ENCODE peak calls at places on chromosomes 16 and 17, in five cellular contexts. Z, R, T, X and F are unnamed samples.

GRCh38 chr17:32960815-32961214 is 30.8 kb upstream of the SPACA3 start:
- DNase-seq in X (no peak), Z (no peak), T (no peak), R (no peak), F (no peak)

GRCh38 chr16:8370374-8371015 is 219.8 kb downstream of the TMEM114 start:
- DNase-seq in T (no peak), X (no peak), R (no peak), Z (no peak), F (no peak)

GRCh38 chr17:3594056-3594810 is 15.0 kb downstream of the TRPV1 start:
- DNase-seq in X (no peak), Z (no peak), T (no peak), R (no peak), F (peak)

GRCh38 chr17:32783602-32784001 is 93.3 kb downstream of the MYO1D start:
- DNase-seq in X (peak), Z (no peak), T (no peak), R (no peak), F (no peak)

GRCh38 chr17:48551206-48551597 is 6.3 kb upstream of the HOXB2 start:
- DNase-seq in R (no peak), X (no peak), Z (no peak), T (no peak), F (no peak)

GRCh38 chr16:80274576-80275191 is 266.1 kb upstream of the DYNLRB2 start:
- DNase-seq in X (peak), R (no peak), Z (no peak), T (no peak), F (no peak)

GRCh38 chr16:70416748-70417616 is 21.9 kb downstream of the ST3GAL2 start:
- DNase-seq in T (no peak), Z (no peak), X (no peak), R (no peak), F (no peak)

GRCh38 chr16:69084301-69084700 is 21.2 kb upstream of the HAS3 start:
- DNase-seq in T (no peak), Z (no peak), R (no peak), X (no peak), F (no peak)

GRCh38 chr17:50102164-50102991 is 7.2 kb downstream of the PDK2 start:
- DNase-seq in R (no peak), X (no peak), T (no peak), Z (peak), F (no peak)

GRCh38 chr17:74601944-74602572 is 10.0 kb upstream of the CD300LD start:
- DNase-seq in X (peak), R (no peak), Z (no peak), T (peak), F (no peak)

GRCh38 chr16:73031155-73031866 is 16.6 kb downstream of the ZFHX3 start:
- DNase-seq in X (no peak), Z (peak), T (no peak), R (no peak), F (no peak)

GRCh38 chr17:75764711-75765421 is at the start of gene GALK1:
- DNase-seq in R (no peak), T (peak), X (peak), Z (peak), F (peak)

GRCh38 chr16:80166082-80166481 is 374.7 kb upstream of the DYNLRB2 start:
- DNase-seq in X (no peak), R (no peak), Z (no peak), T (no peak), F (no peak)

GRCh38 chr17:354651-355556 is 2.3 kb upstream of the RPH3AL start:
- DNase-seq in T (no peak), Z (no peak), X (no peak), R (no peak), F (no peak)

GRCh38 chr16:66026211-66026610 is 340.3 kb upstream of the CDH5 start:
- DNase-seq in Z (no peak), R (no peak), X (peak), T (no peak), F (no peak)

GRCh38 chr17:68389041-68389440 is 68.3 kb downstream of the WIPI1 start:
- DNase-seq in X (no peak), Z (no peak), R (no peak), T (no peak), F (no peak)

GRCh38 chr17:56773124-56773523 is 60.6 kb downstream of the C17orf67 start:
- DNase-seq in R (no peak), T (no peak), X (no peak), Z (no peak), F (no peak)

GRCh38 chr16:7315813-7316212 is 16.8 kb upstream of the RBFOX1 start:
- DNase-seq in X (no peak), T (no peak), Z (no peak), R (no peak), F (no peak)

GRCh38 chr17:69961488-69962145 is 113.4 kb upstream of the KCNJ16 start:
- DNase-seq in X (peak), Z (no peak), T (peak), R (no peak), F (no peak)

GRCh38 chr16:26606381-26607150 is 460.2 kb upstream of the C16orf82 start:
- DNase-seq in X (no peak), Z (no peak), T (no peak), R (no peak), F (no peak)

GRCh38 chr17:83200746-83201145 is 121.3 kb downstream of the METRNL start:
- DNase-seq in Z (peak), X (no peak), T (no peak), R (no peak), F (no peak)

GRCh38 chr16:48386559-48387312 is 1.5 kb upstream of the SIAH1 start:
- DNase-seq in T (no peak), Z (peak), X (no peak), R (no peak), F (no peak)

GRCh38 chr17:9346296-9346926 is 229.2 kb downstream of the STX8 start:
- DNase-seq in X (no peak), Z (no peak), R (no peak), T (no peak), F (no peak)

GRCh38 chr17:82051776-82052637 is at the start of the genes GPS1 and RFNG:
- DNase-seq in Z (peak), R (no peak), X (peak), T (no peak), F (peak)

GRCh38 chr16:48365030-48365600 is 20.1 kb downstream of the SIAH1 start:
- DNase-seq in T (no peak), X (no peak), R (no peak), Z (no peak), F (no peak)

GRCh38 chr17:67385122-67385988 is 8.3 kb downstream of the PITPNC1 start:
- DNase-seq in R (no peak), X (no peak), Z (no peak), T (no peak), F (no peak)

GRCh38 chr17:2063306-2064146 is 8.6 kb downstream of the HIC1 start:
- DNase-seq in R (no peak), Z (no peak), T (no peak), X (no peak), F (no peak)

GRCh38 chr17:45284176-45285140 is 22.6 kb upstream of the SPATA32 start:
- DNase-seq in R (no peak), Z (no peak), X (no peak), T (peak), F (no peak)

GRCh38 chr16:75244225-75244792 is 7.1 kb downstream of the BCAR1 start:
- DNase-seq in R (no peak), T (no peak), X (no peak), Z (peak), F (no peak)

GRCh38 chr17:44414394-44415155 is 25.1 kb upstream of the ITGA2B start:
- DNase-seq in T (no peak), R (no peak), X (no peak), Z (no peak), F (no peak)

GRCh38 chr16:50229149-50229726 is 37.1 kb upstream of the ADCY7 start:
- DNase-seq in T (no peak), R (no peak), Z (no peak), X (no peak), F (no peak)